ENCODE peak calls at places on chromosomes 2 and 18, in eight cellular contexts. D, O, I, U, E, C, A and J are unnamed samples.

GRCh38 chr2:16615687-16616615 is 49.7 kb downstream of the CYRIA start:
- DNase-seq in D (no peak), O (peak), I (no peak), U (no peak), E (no peak), C (no peak), A (no peak), J (no peak)

GRCh38 chr18:24734058-24734457 is 273.6 kb downstream of the HRH4 start:
- DNase-seq in D (no peak), O (peak), I (no peak), U (no peak), E (no peak), C (peak), A (no peak), J (peak)

GRCh38 chr18:70489556-70489955 is 200.7 kb downstream of the SOCS6 start:
- DNase-seq in D (no peak), O (no peak), I (no peak), U (no peak), E (no peak), C (no peak), A (no peak), J (no peak)

GRCh38 chr2:84999467-85000064 is 28.6 kb downstream of the KCMF1 start:
- DNase-seq in D (no peak), O (no peak), I (no peak), U (no peak), E (no peak), C (no peak), A (no peak), J (no peak)

GRCh38 chr2:179470102-179470501 is 205.5 kb upstream of the SESTD1 start:
- DNase-seq in D (no peak), O (no peak), I (no peak), U (no peak), E (no peak), C (no peak), A (no peak), J (no peak)

GRCh38 chr2:3001595-3002184 is 375.9 kb downstream of the EIPR1 start:
- DNase-seq in D (no peak), O (peak), I (no peak), U (peak), E (no peak), C (no peak), A (no peak), J (no peak)

GRCh38 chr18:58501033-58501432 is 127.9 kb downstream of the ALPK2 start:
- DNase-seq in D (no peak), O (no peak), I (no peak), U (no peak), E (no peak), C (no peak), A (no peak), J (no peak)

GRCh38 chr2:230325316-230326243 is 1.4 kb upstream of the SP140L start:
- DNase-seq in D (no peak), O (no peak), I (no peak), U (no peak), E (no peak), C (no peak), A (no peak), J (no peak)

GRCh38 chr2:160324161-160324768 is 124.2 kb upstream of the ITGB6 start:
- DNase-seq in D (no peak), O (peak), I (no peak), U (peak), E (no peak), C (peak), A (no peak), J (no peak)

GRCh38 chr2:157257312-157258252 is at the start of gene GALNT5:
- DNase-seq in D (no peak), O (no peak), I (no peak), U (no peak), E (no peak), C (peak), A (peak), J (no peak)

GRCh38 chr2:205720451-205720902 is 38.2 kb downstream of the NRP2 start:
- DNase-seq in D (no peak), O (no peak), I (no peak), U (no peak), E (no peak), C (no peak), A (no peak), J (no peak)

GRCh38 chr2:11343626-11344341 is 652 bp downstream of the ROCK2 start:
- DNase-seq in D (peak), O (peak), I (no peak), U (peak), E (peak), C (peak), A (no peak), J (peak)

GRCh38 chr18:22363867-22364463 is 53.8 kb downstream of the CTAGE1 start:
- DNase-seq in D (no peak), O (peak), I (no peak), U (no peak), E (no peak), C (peak), A (no peak), J (no peak)

GRCh38 chr18:75036941-75037516 is 171.9 kb downstream of the PTGR3 start:
- DNase-seq in D (no peak), O (no peak), I (peak), U (no peak), E (no peak), C (no peak), A (no peak), J (no peak)

GRCh38 chr2:120313695-120314615 is 32.0 kb upstream of the INHBB start:
- DNase-seq in D (no peak), O (no peak), I (no peak), U (no peak), E (no peak), C (peak), A (no peak), J (no peak)

GRCh38 chr18:70046796-70047195 is 99.1 kb upstream of the CD226 start:
- DNase-seq in D (no peak), O (no peak), I (no peak), U (no peak), E (no peak), C (peak), A (no peak), J (no peak)

GRCh38 chr2:222610746-222611145 is 45.1 kb downstream of the FARSB start:
- DNase-seq in D (no peak), O (peak), I (no peak), U (no peak), E (no peak), C (peak), A (no peak), J (no peak)

GRCh38 chr2:105888625-105889024 is 143.9 kb downstream of the NCK2 start:
- DNase-seq in D (no peak), O (peak), I (no peak), U (no peak), E (no peak), C (no peak), A (no peak), J (no peak)

GRCh38 chr2:240135706-240136012 is 446 bp downstream of the COPS9 start:
- DNase-seq in D (no peak), O (no peak), I (no peak), U (no peak), E (no peak), C (no peak), A (no peak), J (no peak)